ENCODE peak calls at places on chromosomes 3 and 15, in nine cellular contexts. One of them, this sample, is unnamed.

GRCh38 chr3:184222521-184222920 is 6.9 kb upstream of the VWA5B2 start:
- DNase-seq in PC-9: peak
- DNase-seq in Caki2: no peak
- DNase-seq in central memory CD4-positive, alpha-beta T cell: no peak
- DNase-seq in AG08395: no peak
- DNase-seq in stimulated activated CD4-positive, alpha-beta T cell treated with anti-CD3 and anti-CD28 coated beads, Interleukin-12 subunit alpha, Interleukin-12 subunit beta, amount 100 ng/mL, for 4 hours: no peak
- DNase-seq in left cardiac atrium: no peak
- DNase-seq in fibroblast of pulmonary artery: no peak
- DNase-seq in left lobe of liver: no peak
- DNase-seq in this sample: no peak

GRCh38 chr3:165837801-165838200 is 578 bp upstream of the BCHE start:
- DNase-seq in PC-9: no peak
- DNase-seq in Caki2: no peak
- DNase-seq in central memory CD4-positive, alpha-beta T cell: no peak
- DNase-seq in AG08395: no peak
- DNase-seq in stimulated activated CD4-positive, alpha-beta T cell treated with anti-CD3 and anti-CD28 coated beads, Interleukin-12 subunit alpha, Interleukin-12 subunit beta, amount 100 ng/mL, for 4 hours: no peak
- DNase-seq in left cardiac atrium: no peak
- DNase-seq in fibroblast of pulmonary artery: no peak
- DNase-seq in left lobe of liver: no peak
- DNase-seq in this sample: no peak

GRCh38 chr3:52090131-52090548 is 33.8 kb upstream of the DUSP7 start:
- DNase-seq in PC-9: no peak
- DNase-seq in Caki2: peak
- DNase-seq in central memory CD4-positive, alpha-beta T cell: no peak
- DNase-seq in AG08395: peak
- DNase-seq in stimulated activated CD4-positive, alpha-beta T cell treated with anti-CD3 and anti-CD28 coated beads, Interleukin-12 subunit alpha, Interleukin-12 subunit beta, amount 100 ng/mL, for 4 hours: no peak
- DNase-seq in left cardiac atrium: peak
- DNase-seq in fibroblast of pulmonary artery: peak
- DNase-seq in left lobe of liver: no peak
- DNase-seq in this sample: no peak

GRCh38 chr3:52892625-52893311 is 4.6 kb downstream of the STIMATE start:
- DNase-seq in PC-9: no peak
- DNase-seq in Caki2: no peak
- DNase-seq in central memory CD4-positive, alpha-beta T cell: peak
- DNase-seq in AG08395: no peak
- DNase-seq in stimulated activated CD4-positive, alpha-beta T cell treated with anti-CD3 and anti-CD28 coated beads, Interleukin-12 subunit alpha, Interleukin-12 subunit beta, amount 100 ng/mL, for 4 hours: no peak
- DNase-seq in left cardiac atrium: no peak
- DNase-seq in fibroblast of pulmonary artery: peak
- DNase-seq in left lobe of liver: peak
- DNase-seq in this sample: no peak

GRCh38 chr3:13836658-13837587 is 42.9 kb downstream of the WNT7A start:
- DNase-seq in PC-9: no peak
- DNase-seq in Caki2: no peak
- DNase-seq in central memory CD4-positive, alpha-beta T cell: no peak
- DNase-seq in AG08395: no peak
- DNase-seq in stimulated activated CD4-positive, alpha-beta T cell treated with anti-CD3 and anti-CD28 coated beads, Interleukin-12 subunit alpha, Interleukin-12 subunit beta, amount 100 ng/mL, for 4 hours: no peak
- DNase-seq in left cardiac atrium: no peak
- DNase-seq in fibroblast of pulmonary artery: no peak
- DNase-seq in left lobe of liver: no peak
- DNase-seq in this sample: no peak

GRCh38 chr3:24067483-24067882 is 122.4 kb downstream of the NR1D2 start:
- DNase-seq in PC-9: no peak
- DNase-seq in Caki2: no peak
- DNase-seq in central memory CD4-positive, alpha-beta T cell: no peak
- DNase-seq in AG08395: peak
- DNase-seq in stimulated activated CD4-positive, alpha-beta T cell treated with anti-CD3 and anti-CD28 coated beads, Interleukin-12 subunit alpha, Interleukin-12 subunit beta, amount 100 ng/mL, for 4 hours: no peak
- DNase-seq in left cardiac atrium: no peak
- DNase-seq in fibroblast of pulmonary artery: no peak
- DNase-seq in left lobe of liver: no peak
- DNase-seq in this sample: no peak

GRCh38 chr3:127486337-127486944 is 104.1 kb downstream of the TPRA1 start:
- DNase-seq in PC-9: no peak
- DNase-seq in Caki2: no peak
- DNase-seq in central memory CD4-positive, alpha-beta T cell: no peak
- DNase-seq in AG08395: no peak
- DNase-seq in stimulated activated CD4-positive, alpha-beta T cell treated with anti-CD3 and anti-CD28 coated beads, Interleukin-12 subunit alpha, Interleukin-12 subunit beta, amount 100 ng/mL, for 4 hours: no peak
- DNase-seq in left cardiac atrium: no peak
- DNase-seq in fibroblast of pulmonary artery: no peak
- DNase-seq in left lobe of liver: peak
- DNase-seq in this sample: no peak

GRCh38 chr15:66114863-66115425 is 138.6 kb downstream of the MEGF11 start:
- DNase-seq in PC-9: no peak
- DNase-seq in Caki2: no peak
- DNase-seq in central memory CD4-positive, alpha-beta T cell: no peak
- DNase-seq in AG08395: no peak
- DNase-seq in stimulated activated CD4-positive, alpha-beta T cell treated with anti-CD3 and anti-CD28 coated beads, Interleukin-12 subunit alpha, Interleukin-12 subunit beta, amount 100 ng/mL, for 4 hours: no peak
- DNase-seq in left cardiac atrium: no peak
- DNase-seq in fibroblast of pulmonary artery: no peak
- DNase-seq in left lobe of liver: no peak
- DNase-seq in this sample: no peak

GRCh38 chr3:158562674-158563073 is 8.3 kb upstream of the MLF1 start:
- DNase-seq in PC-9: no peak
- DNase-seq in Caki2: no peak
- DNase-seq in central memory CD4-positive, alpha-beta T cell: no peak
- DNase-seq in AG08395: no peak
- DNase-seq in stimulated activated CD4-positive, alpha-beta T cell treated with anti-CD3 and anti-CD28 coated beads, Interleukin-12 subunit alpha, Interleukin-12 subunit beta, amount 100 ng/mL, for 4 hours: no peak
- DNase-seq in left cardiac atrium: no peak
- DNase-seq in fibroblast of pulmonary artery: no peak
- DNase-seq in left lobe of liver: no peak
- DNase-seq in this sample: no peak

This sample was measured in NCI-H748 treated with DMSO at 0.1 percent for 48 hours.